ENCODE peak calls at places on chromosomes 6 and 20, in five cellular contexts. T is stimulated activated CD8-positive, alpha-beta memory T cell treated with anti-CD3 and anti-CD28 coated beads, Interleukin-2, amount 100 ng/mL, for 1 hour; R is hippocampal formation; U is upper lobe of right lung; B is HTR-8/SVneo. A is an unnamed sample.

GRCh38 chr6:117206951-117207687 is 58.2 kb upstream of the VGLL2 start:
- DNase-seq in B (peak), U (no peak), T (no peak), R (no peak), A (no peak)

GRCh38 chr6:169890049-169890448 is 138.6 kb downstream of the ERMARD start:
- DNase-seq in U (no peak), B (no peak), T (no peak), R (no peak), A (no peak)

GRCh38 chr20:25148181-25148981 is 47.1 kb upstream of the ENTPD6 start:
- DNase-seq in T (peak), R (no peak), B (no peak), U (no peak), A (peak)

GRCh38 chr20:19960745-19961144 is 56.4 kb upstream of the NAA20 start:
- DNase-seq in R (no peak), U (no peak), B (no peak), T (no peak), A (no peak)

GRCh38 chr20:31861346-31862156 is 8.8 kb downstream of the DUSP15 start:
- DNase-seq in U (peak), R (no peak), B (peak), T (peak), A (peak)

GRCh38 chr6:44696686-44697085 is 309.2 kb downstream of the CDC5L start:
- DNase-seq in U (no peak), R (no peak), T (no peak), B (no peak), A (no peak)

GRCh38 chr20:444862-445426 is 17.4 kb downstream of the TBC1D20 start:
- DNase-seq in U (no peak), T (no peak), B (no peak), R (no peak), A (no peak)

GRCh38 chr6:167572106-167572505 is 247.2 kb downstream of the TTLL2 start:
- DNase-seq in B (no peak), U (no peak), T (no peak), R (no peak), A (no peak)

GRCh38 chr6:4319992-4320683 is 184.8 kb upstream of the ECI2 start:
- DNase-seq in U (no peak), B (peak), R (no peak), T (no peak), A (no peak)

GRCh38 chr6:119683022-119683421 is 333.5 kb upstream of the MAN1A1 start:
- DNase-seq in B (no peak), T (no peak), U (no peak), R (no peak), A (no peak)

GRCh38 chr6:159633196-159633595 is 59.8 kb downstream of the SOD2 start:
- DNase-seq in U (no peak), R (no peak), B (peak), T (no peak), A (no peak)

GRCh38 chr20:24960302-24960801 is 11.3 kb downstream of the CST7 start:
- DNase-seq in T (no peak), R (no peak), B (no peak), U (no peak), A (peak)

GRCh38 chr6:153150767-153151440 is 19.8 kb upstream of the RGS17 start:
- DNase-seq in R (no peak), T (no peak), B (no peak), U (no peak), A (no peak)

GRCh38 chr20:25623225-25623735 is 534 bp downstream of the NANP start:
- DNase-seq in U (peak), R (no peak), T (peak), B (no peak), A (peak)

GRCh38 chr6:165615629-165616028 is 47.4 kb downstream of the PDE10A start:
- DNase-seq in B (no peak), T (no peak), R (no peak), U (no peak), A (no peak)

GRCh38 chr20:59055302-59055701 is 12.7 kb upstream of the PRELID3B start:
- DNase-seq in T (no peak), R (no peak), B (no peak), U (no peak), A (no peak)

A was measured in lower lobe of right lung.